ENCODE peak calls at places on chromosomes 6 and 20, in six cellular contexts. C is sigmoid colon, N is ovary, L is BE2C, G is right lobe of liver, S is A549. U is an unnamed sample.
A peak's percentile ranks its signal among the peaks of the same experiment; 100 is the strongest.

GRCh38 chr6:45495404-45496084 is 117.8 kb upstream of the SUPT3H start:
- DNase-seq in N (no peak), G (no peak), S (no peak), L (no peak), C (no peak), U (no peak)

GRCh38 chr6:153790881-153791473 is 248.1 kb upstream of the OPRM1 start:
- DNase-seq in C (no peak), N (no peak), S (peak; percentile 10), L (peak; percentile 50), G (no peak), U (no peak)

GRCh38 chr20:24781061-24781980 is 167.7 kb upstream of the CST7 start:
- DNase-seq in S (peak; percentile 51), N (no peak), L (peak; percentile 68), C (peak; percentile 56), G (peak; percentile 34), U (no peak)

GRCh38 chr6:156933201-156934053 is 156.2 kb downstream of the ARID1B start:
- DNase-seq in C (no peak), L (peak; percentile 31), N (no peak), S (no peak), G (peak; percentile 52), U (no peak)

GRCh38 chr20:63137851-63138415 is 78.0 kb downstream of the YTHDF1 start:
- DNase-seq in N (no peak), G (no peak), C (no peak), S (no peak), L (no peak), U (no peak)

GRCh38 chr6:17932362-17932852 is 55.0 kb downstream of the KIF13A start:
- DNase-seq in L (no peak), G (no peak), C (peak; percentile 72), S (peak; percentile 52), N (peak; percentile 44), U (peak; percentile 81)

GRCh38 chr6:86502522-86502921 is 434.8 kb upstream of the HTR1E start:
- DNase-seq in N (no peak), S (no peak), C (no peak), G (no peak), L (no peak), U (no peak)

GRCh38 chr6:52390361-52390727 is 28.4 kb downstream of the PAQR8 start:
- DNase-seq in L (peak; percentile 33), S (no peak), G (no peak), N (no peak), C (no peak), U (no peak)

GRCh38 chr6:111922454-111923297 is 49.4 kb upstream of the FYN start:
- DNase-seq in G (no peak), L (no peak), N (no peak), S (no peak), C (no peak), U (no peak)

GRCh38 chr20:50292324-50293243 is 102.0 kb downstream of the CEBPB start:
- DNase-seq in S (peak; percentile 97), C (peak; percentile 98), N (peak; percentile 99), G (peak; percentile 98), L (peak; percentile 37), U (peak; percentile 88)

GRCh38 chr6:97790926-97791590 is 508.0 kb upstream of the MMS22L start:
- DNase-seq in C (no peak), G (no peak), N (no peak), S (no peak), L (no peak), U (peak; percentile 16)

GRCh38 chr20:25025986-25026605 is 31.8 kb downstream of the ACSS1 start:
- DNase-seq in L (no peak), S (no peak), N (no peak), C (peak; percentile 58), G (peak; percentile 7), U (peak; percentile 28)

GRCh38 chr20:62523473-62524203 is 47.8 kb upstream of the GATA5 start:
- DNase-seq in C (no peak), G (no peak), S (no peak), N (no peak), L (no peak), U (no peak)

GRCh38 chr6:100382767-100383195 is 81.9 kb downstream of the SIM1 start:
- DNase-seq in C (no peak), S (no peak), G (no peak), L (no peak), N (no peak), U (no peak)

GRCh38 chr20:51447097-51447764 is 95.3 kb downstream of the NFATC2 start:
- DNase-seq in S (peak; percentile 77), L (no peak), N (peak; percentile 85), C (peak; percentile 92), G (peak; percentile 57), U (peak; percentile 60)

GRCh38 chr6:33840064-33840926 is 36.5 kb upstream of the MLN start:
- DNase-seq in C (no peak), S (peak; percentile 95), N (no peak), G (no peak), L (peak; percentile 85), U (no peak)

GRCh38 chr20:45114465-45115385 is at the start of gene WFDC5:
- DNase-seq in S (no peak), C (no peak), N (no peak), G (no peak), L (no peak), U (no peak)

GRCh38 chr6:169620171-169621125 is 81.4 kb downstream of the WDR27 start:
- DNase-seq in L (no peak), N (no peak), G (no peak), S (peak; percentile 23), C (no peak), U (no peak)

GRCh38 chr20:6685181-6685582 is 82.3 kb upstream of the BMP2 start:
- DNase-seq in N (no peak), C (no peak), G (no peak), L (no peak), S (no peak), U (no peak)

GRCh38 chr20:37845261-37845681 is 57.7 kb upstream of the VSTM2L start:
- DNase-seq in L (no peak), N (no peak), S (no peak), G (peak; percentile 25), C (no peak), U (peak; percentile 12)

GRCh38 chr6:119985952-119986736 is 636.6 kb upstream of the MAN1A1 start:
- DNase-seq in L (no peak), C (peak; percentile 47), G (no peak), N (no peak), S (no peak), U (no peak)

GRCh38 chr6:12493446-12493845 is 203.3 kb downstream of the EDN1 start:
- DNase-seq in L (no peak), G (no peak), C (no peak), S (no peak), N (no peak), U (no peak)

GRCh38 chr6:54307412-54308036 is 717 bp upstream of the TINAG start:
- DNase-seq in S (peak; percentile 46), C (no peak), L (no peak), N (no peak), G (no peak), U (no peak)

GRCh38 chr6:23170044-23170443 is 600.7 kb downstream of the HDGFL1 start:
- DNase-seq in N (no peak), S (no peak), L (no peak), C (no peak), G (no peak), U (no peak)

GRCh38 chr20:51313275-51313898 is 229.1 kb downstream of the NFATC2 start:
- DNase-seq in L (no peak), S (no peak), N (no peak), G (no peak), C (no peak), U (no peak)

GRCh38 chr6:155187994-155188706 is 75.7 kb upstream of the CLDN20 start:
- DNase-seq in S (no peak), L (no peak), G (no peak), N (no peak), C (peak; percentile 71), U (no peak)

GRCh38 chr20:3203315-3204123 is 963 bp downstream of the DDRGK1 start:
- DNase-seq in N (no peak), C (no peak), G (peak; percentile 45), L (no peak), S (no peak), U (no peak)

GRCh38 chr6:50819906-50820589 is 1.4 kb downstream of the TFAP2B start:
- DNase-seq in C (no peak), G (no peak), L (peak; percentile 22), N (no peak), S (no peak), U (no peak)

GRCh38 chr6:15256538-15257222 is 10.8 kb downstream of the JARID2 start:
- DNase-seq in G (no peak), L (no peak), S (no peak), C (no peak), N (no peak), U (no peak)
- H3K4me1 ChIP-seq in G (peaks cover 12% of the 10 kb centered on the region), L (peaks cover 47% of the 10 kb centered on the region), S (peaks cover 24% of the 10 kb centered on the region), C (peaks cover 61% of the 10 kb centered on the region), N (peaks cover 17% of the 10 kb centered on the region), U (peaks cover 34% of the 10 kb centered on the region)

GRCh38 chr20:19778404-19778803 is 20.3 kb downstream of the RIN2 start:
- DNase-seq in C (no peak), G (no peak), L (no peak), S (no peak), N (no peak), U (peak; percentile 38)
- H3K4me3 ChIP-seq in C (no peak overlapping the region), G (no peak overlapping the region), L (no peak overlapping the region), S (no peak overlapping the region), N (no peak overlapping the region), U (no peak overlapping the region)

GRCh38 chr6:90098025-90098474 is 198.6 kb downstream of the BACH2 start:
- DNase-seq in L (no peak), G (no peak), C (peak; percentile 82), N (peak; percentile 68), S (no peak), U (peak; percentile 29)
- TF ChIP-seq CTCF in L (peak; percentile 22), G (peak; percentile 24), C (peak; percentile 9), N (no peak), S (no peak), U (peak; percentile 3)

DNA sequence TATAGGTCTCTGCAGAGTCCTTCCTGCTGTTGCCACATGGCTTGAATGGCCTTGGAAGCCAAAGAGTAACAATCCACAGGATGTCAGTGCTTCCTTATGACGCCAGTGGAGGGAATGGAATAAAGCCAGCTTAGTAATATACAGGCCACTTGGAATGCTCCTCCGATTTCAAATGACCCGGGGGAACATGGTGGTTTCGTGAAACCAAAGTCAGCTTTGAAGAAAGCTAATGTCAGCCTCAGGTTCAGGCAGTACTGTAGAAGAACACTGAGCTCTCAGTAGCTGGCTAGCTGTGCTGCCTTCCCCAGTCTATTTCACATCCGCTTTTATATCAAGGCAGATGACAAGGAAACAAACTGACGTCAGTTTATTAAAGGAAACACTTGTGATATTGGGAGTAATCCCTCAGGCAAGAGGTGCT is 189.1 kb downstream of the DTNBP1 start:
- DNase-seq in C (no peak), S (no peak), L (no peak), N (no peak), G (no peak), U (peak; percentile 50)
- H3K4me1 ChIP-seq in C (peaks cover 20% of the 10 kb centered on the region), S (no peaks in the 10 kb centered on the region), L (peaks cover 3% of the 10 kb centered on the region), N (peaks cover 9% of the 10 kb centered on the region), G (no peaks in the 10 kb centered on the region), U (peaks cover 28% of the 10 kb centered on the region)